ENCODE peak calls at places on chromosomes 4 and X, in eight cellular contexts. R is Caco-2, Z is adipocyte, X is aorta, Y is mammary epithelial cell, U is cardiac muscle cell, H is testis, E is heart right ventricle. L is an unnamed sample.

GRCh38 chrX:38336538-38337240 is 9.4 kb upstream of the RPGR start:
- DNase-seq in Z (no peak), X (no peak), Y (no peak), E (no peak), H (no peak), R (no peak), U (no peak), L (no peak)

GRCh38 chrX:15493118-15494082 is at the start of gene PIR:
- DNase-seq in H (peak; percentile 90), Z (peak; percentile 91), E (peak; percentile 87), X (peak; percentile 96), U (peak; percentile 83), R (peak; percentile 91), Y (peak; percentile 95), L (peak; percentile 75)

GRCh38 chrX:125977851-125978250 is 188.2 kb downstream of the DCAF12L2 start:
- DNase-seq in X (no peak), H (no peak), U (no peak), Y (no peak), E (no peak), Z (no peak), R (no peak), L (no peak)

GRCh38 chrX:151359931-151360871 is 36.8 kb upstream of the VMA21 start:
- DNase-seq in E (peak; percentile 30), X (peak; percentile 77), Y (peak; percentile 2), H (peak; percentile 35), Z (peak; percentile 51), R (no peak), U (peak; percentile 10), L (peak; percentile 3)

GRCh38 chrX:63658920-63659319 is 126.1 kb downstream of the ARHGEF9 start:
- DNase-seq in Y (no peak), H (no peak), R (no peak), Z (no peak), U (peak; percentile 50), E (no peak), X (no peak), L (no peak)

GRCh38 chr4:174358823-174359222 is 75.1 kb downstream of the CEP44 start:
- DNase-seq in Z (peak; percentile 55), Y (peak; percentile 88), R (no peak), E (no peak), U (peak; percentile 8), H (no peak), X (no peak), L (peak; percentile 94)

GRCh38 chrX:100895365-100896075 is 21.4 kb upstream of the NOX1 start:
- DNase-seq in R (peak; percentile 53), X (no peak), Y (peak; percentile 93), E (no peak), U (peak; percentile 51), H (peak; percentile 14), Z (peak; percentile 53), L (peak; percentile 94)

GRCh38 chr4:40199179-40199670 is 2.4 kb downstream of the RHOH start:
- DNase-seq in H (no peak), E (no peak), Z (no peak), U (no peak), X (no peak), R (no peak), Y (no peak), L (no peak)

GRCh38 chrX:9519546-9520210 is 54.8 kb downstream of the TBL1X start:
- DNase-seq in H (no peak), E (no peak), U (no peak), Y (no peak), R (no peak), Z (no peak), X (no peak), L (no peak)

GRCh38 chrX:43677993-43678392 is 21.9 kb downstream of the MAOA start:
- DNase-seq in Y (no peak), R (no peak), H (no peak), U (no peak), X (no peak), E (no peak), Z (no peak), L (no peak)

GRCh38 chr4:55754754-55755350 is 64.7 kb upstream of the EXOC1L start:
- DNase-seq in U (peak; percentile 73), Z (peak; percentile 12), R (no peak), Y (peak; percentile 72), X (no peak), H (no peak), E (no peak), L (peak; percentile 91)

GRCh38 chr4:74244049-74244448 is 64.2 kb upstream of the EPGN start:
- DNase-seq in E (no peak), X (no peak), U (no peak), Z (no peak), R (no peak), Y (no peak), H (no peak), L (no peak)

GRCh38 chr4:26206339-26206738 is 114.5 kb upstream of the RBPJ start:
- DNase-seq in R (no peak), H (peak; percentile 62), E (no peak), Z (peak; percentile 66), Y (no peak), X (no peak), U (peak; percentile 86), L (no peak)

GRCh38 chr4:156536661-156537060 is 434.9 kb downstream of the PDGFC start:
- DNase-seq in Y (peak; percentile 82), H (no peak), R (no peak), Z (peak; percentile 19), E (no peak), U (no peak), X (no peak), L (peak; percentile 84)

GRCh38 chr4:15651682-15652081 is 3.5 kb downstream of the FBXL5 start:
- DNase-seq in H (no peak), X (no peak), U (no peak), Y (no peak), E (no peak), Z (peak; percentile 17), R (no peak), L (no peak)

GRCh38 chrX:71542825-71543224 is 9.9 kb downstream of the OGT start:
- DNase-seq in U (no peak), Y (peak; percentile 6), H (no peak), X (no peak), Z (no peak), E (no peak), R (no peak), L (no peak)

GRCh38 chrX:120306640-120307039 is 4.6 kb downstream of the TMEM255A start:
- DNase-seq in Z (no peak), X (no peak), Y (no peak), H (no peak), R (no peak), E (no peak), U (no peak), L (no peak)

GRCh38 chr4:33882246-33882990 is 2361.9 kb downstream of the ARAP2 start:
- DNase-seq in H (no peak), R (no peak), U (peak; percentile 34), E (no peak), Y (no peak), Z (no peak), X (no peak), L (peak; percentile 1)

GRCh38 chrX:49155243-49155899 is 7.2 kb upstream of the MAGIX start:
- DNase-seq in X (peak; percentile 53), E (no peak), R (peak; percentile 49), Z (peak; percentile 42), Y (peak; percentile 68), H (peak; percentile 38), U (peak; percentile 80), L (peak; percentile 78)
- H3K4me3 ChIP-seq in X (no peak overlapping the region), E (peak overlapping the region; percentile 67), R (peak overlapping the region; percentile 63), Z (peak overlapping the region; percentile 77), Y (peak overlapping the region; percentile 8), H (peak overlapping the region; percentile 63), U (peak overlapping the region; percentile 35), L (peak overlapping the region; percentile 60)

DNA sequence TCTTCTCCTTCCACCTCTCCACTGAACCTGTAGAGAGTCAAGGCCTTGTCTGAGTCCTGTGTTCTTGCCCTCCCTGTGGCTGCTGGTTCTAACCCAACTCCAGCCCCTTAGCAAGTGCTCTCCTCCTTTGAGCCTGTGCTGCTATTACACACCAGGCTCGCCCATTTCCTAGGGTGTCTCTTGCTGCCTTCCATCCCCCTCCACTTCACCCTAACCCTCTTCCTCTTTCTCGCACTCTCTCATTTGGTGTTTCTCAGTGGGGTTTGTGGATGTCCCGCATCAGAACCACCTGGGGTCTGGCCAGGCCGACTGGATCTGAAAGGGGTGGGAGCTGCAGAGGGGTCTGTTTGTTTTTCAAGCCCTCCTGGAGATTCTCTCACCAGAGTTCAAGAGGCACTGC is 156.7 kb downstream of the SPRY1 start:
- DNase-seq in H (no peak), Y (no peak), E (no peak), Z (no peak), R (no peak), X (no peak), U (no peak), L (no peak)
- H3K36me3 ChIP-seq in H (no peaks in the 10 kb centered on the region), Y (no peaks in the 10 kb centered on the region), E (no peaks in the 10 kb centered on the region), Z (no peaks in the 10 kb centered on the region), R (no peaks in the 10 kb centered on the region), X (no peaks in the 10 kb centered on the region), U (no peaks in the 10 kb centered on the region), L (no peaks in the 10 kb centered on the region)

GRCh38 chr4:1049591-1049905 is 38.1 kb downstream of the FGFRL1 start:
- DNase-seq in R (no peak), Z (no peak), U (no peak), X (no peak), H (no peak), Y (no peak), E (no peak), L (no peak)
- H3K27me3 ChIP-seq in R (no peaks in the 10 kb centered on the region), Z (no peaks in the 10 kb centered on the region), U (peaks cover 61% of the 10 kb centered on the region), X (no peaks in the 10 kb centered on the region), H (no peaks in the 10 kb centered on the region), Y (peaks cover 5% of the 10 kb centered on the region), E (peaks cover 23% of the 10 kb centered on the region), L (peaks cover 27% of the 10 kb centered on the region)

DNA sequence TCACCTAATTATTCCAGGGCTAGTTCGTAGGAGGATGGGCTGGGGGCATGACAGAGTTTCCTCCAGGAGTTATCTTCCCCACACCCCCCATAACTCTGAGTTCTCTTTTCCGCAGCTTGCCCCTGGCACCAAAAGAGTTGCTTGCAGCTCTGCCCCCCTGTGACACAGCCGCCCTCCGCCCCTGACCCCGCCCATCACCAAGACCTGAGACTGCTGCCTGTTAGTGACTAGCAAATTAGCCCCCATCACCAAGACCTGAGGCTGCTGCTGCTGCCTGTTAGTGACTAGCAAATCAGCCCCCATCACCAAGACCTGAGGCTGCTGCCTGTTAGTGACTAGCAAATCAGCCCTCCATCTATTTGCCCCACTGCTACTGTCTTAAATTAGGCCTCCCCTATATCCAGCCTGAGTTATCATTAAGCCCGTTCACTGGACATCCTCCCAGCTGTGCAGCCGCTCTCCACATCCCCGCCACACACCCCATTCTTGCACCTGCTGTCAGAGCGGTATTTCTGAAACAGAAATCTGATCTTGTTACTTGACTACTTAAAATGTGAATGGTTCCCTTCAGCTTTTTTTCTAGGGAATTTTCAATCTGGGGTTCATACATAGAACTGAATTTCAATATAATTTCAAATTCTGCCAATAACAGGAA is 1.5 kb upstream of the PAPSS1 start:
- DNase-seq in H (no peak), E (peak; percentile 21), R (no peak), Y (no peak), X (no peak), U (no peak), Z (no peak), L (no peak)
- H3K4me3 ChIP-seq in H (peak overlapping the region; percentile 78), E (peak overlapping the region; percentile 53), R (no peak overlapping the region), Y (peak overlapping the region; percentile 70), X (no peak overlapping the region), U (peak overlapping the region; percentile 52), Z (peak overlapping the region; percentile 97), L (no peak overlapping the region)